ENCODE peak calls at places on chromosomes 6 and 20, in five cellular contexts. X is smooth muscle cell of the brain vasculature; B is bronchial epithelial cell; S is CD4-positive, CD25-positive, alpha-beta regulatory T cell; W is Caki2. Q is an unnamed sample.

GRCh38 chr6:148653138-148653776 is 93.6 kb upstream of the UST start:
- DNase-seq in W (peak; percentile 9), B (no peak), S (no peak), X (no peak), Q (no peak)

GRCh38 chr6:148997863-148998262 is 251.0 kb downstream of the UST start:
- DNase-seq in S (no peak), X (no peak), W (no peak), B (no peak), Q (no peak)

GRCh38 chr6:116406678-116407345 is 36.1 kb downstream of the DSE start:
- DNase-seq in X (no peak), W (no peak), S (no peak), B (no peak), Q (no peak)

GRCh38 chr6:106856227-106856874 is 118.2 kb downstream of the CD24 start:
- DNase-seq in W (no peak), S (no peak), B (no peak), X (no peak), Q (no peak)

GRCh38 chr6:114042267-114043075 is 71.5 kb upstream of the HDAC2 start:
- DNase-seq in X (no peak), B (no peak), W (no peak), S (no peak), Q (no peak)

GRCh38 chr20:32672315-32672981 is 1.3 kb downstream of the C20orf203 start:
- DNase-seq in X (no peak), W (no peak), S (no peak), B (no peak), Q (no peak)

GRCh38 chr6:154139894-154140293 is 100.9 kb downstream of the OPRM1 start:
- DNase-seq in W (peak; percentile 11), B (peak; percentile 12), X (no peak), S (no peak), Q (no peak)

GRCh38 chr6:21305827-21306469 is 287.6 kb upstream of the SOX4 start:
- DNase-seq in X (no peak), S (no peak), W (no peak), B (peak; percentile 60), Q (no peak)

GRCh38 chr6:37667050-37667814 is 30.5 kb downstream of the MDGA1 start:
- DNase-seq in X (no peak), B (no peak), W (no peak), S (no peak), Q (no peak)

GRCh38 chr20:15236812-15237211 is 899.4 kb upstream of the FLRT3 start:
- DNase-seq in S (no peak), W (peak; percentile 60), B (peak; percentile 73), X (no peak), Q (no peak)

GRCh38 chr6:56528412-56528841 is 114.3 kb downstream of the DST start:
- DNase-seq in S (no peak), X (no peak), W (no peak), B (peak; percentile 80), Q (no peak)

GRCh38 chr20:57714409-57715267 is 4.8 kb upstream of the PMEPA1 start:
- DNase-seq in W (no peak), X (no peak), B (peak; percentile 84), S (no peak), Q (no peak)

GRCh38 chr6:43724914-43725642 is 37.5 kb upstream of the MRPS18A start:
- DNase-seq in S (peak; percentile 47), W (peak; percentile 70), X (no peak), B (peak; percentile 90), Q (peak; percentile 86)

GRCh38 chr6:328184-328670 is 35.9 kb downstream of the DUSP22 start:
- DNase-seq in S (no peak), X (peak; percentile 68), W (no peak), B (peak; percentile 76), Q (peak; percentile 50)

GRCh38 chr6:26103141-26103769 is 16.0 kb downstream of the HFE start:
- DNase-seq in W (peak; percentile 77), B (peak; percentile 70), X (no peak), S (no peak), Q (no peak)

GRCh38 chr6:90759662-90760061 is 172.8 kb upstream of the MAP3K7 start:
- DNase-seq in S (no peak), X (no peak), W (no peak), B (no peak), Q (no peak)

GRCh38 chr20:44597516-44597915 is 15.1 kb downstream of the PKIG start:
- DNase-seq in W (no peak), B (no peak), X (no peak), S (no peak), Q (no peak)

GRCh38 chr20:5770240-5770986 is 20.2 kb downstream of the SHLD1 start:
- DNase-seq in W (no peak), X (no peak), B (no peak), S (no peak), Q (no peak)

GRCh38 chr6:40251609-40252008 is 317.3 kb upstream of the MOCS1 start:
- DNase-seq in B (no peak), W (no peak), X (no peak), S (no peak), Q (no peak)

GRCh38 chr6:52526634-52527033 is 50.2 kb downstream of the TRAM2 start:
- DNase-seq in W (no peak), B (peak; percentile 44), S (no peak), X (no peak), Q (no peak)

GRCh38 chr6:106097368-106098231 is 11.5 kb downstream of the PRDM1 start:
- DNase-seq in X (no peak), W (no peak), B (peak; percentile 50), S (peak; percentile 89), Q (no peak)

GRCh38 chr6:15897063-15897934 is 231.6 kb upstream of the MYLIP start:
- DNase-seq in B (no peak), X (no peak), W (no peak), S (no peak), Q (no peak)

GRCh38 chr20:14334306-14334930 is 3.0 kb downstream of the FLRT3 start:
- DNase-seq in X (peak; percentile 18), S (no peak), W (peak; percentile 68), B (peak; percentile 72), Q (no peak)

GRCh38 chr20:48846516-48847492 is 19.0 kb upstream of the PREX1 start:
- DNase-seq in W (peak; percentile 67), X (no peak), B (no peak), S (no peak), Q (no peak)

GRCh38 chr6:44289726-44290125 is 19.5 kb downstream of the TMEM151B start:
- DNase-seq in X (no peak), W (no peak), B (no peak), S (no peak), Q (no peak)

GRCh38 chr6:72675396-72675795 is 53.5 kb downstream of the KCNQ5 start:
- DNase-seq in S (no peak), W (no peak), B (no peak), X (no peak), Q (no peak)

GRCh38 chr6:13873288-13874190 is 51.2 kb upstream of the RNF182 start:
- DNase-seq in W (peak; percentile 89), S (peak; percentile 61), B (no peak), X (no peak), Q (no peak)

GRCh38 chr6:150567823-150568383 is 31.8 kb upstream of the PLEKHG1 start:
- DNase-seq in S (no peak), W (no peak), B (peak; percentile 55), X (no peak), Q (no peak)